ENCODE peak calls at places on chromosomes 2 and 18, in eight cellular contexts. One of them, this sample, is unnamed.

GRCh38 chr18:62339106-62339988 is 14.2 kb downstream of the TNFRSF11A start:
- DNase-seq in H1: no peak
- DNase-seq in SK-N-SH: no peak
- DNase-seq in transverse colon: peak; percentile 31
- DNase-seq in sigmoid colon: no peak
- DNase-seq in A549: peak; percentile 37
- DNase-seq in ovary: no peak
- DNase-seq in esophagus muscularis mucosa: no peak
- DNase-seq in this sample: no peak

GRCh38 chr2:163345795-163346573 is 389.8 kb downstream of the FIGN start:
- DNase-seq in transverse colon: no peak
- DNase-seq in H1: no peak
- DNase-seq in sigmoid colon: no peak
- DNase-seq in SK-N-SH: peak; percentile 49
- DNase-seq in A549: peak; percentile 76
- DNase-seq in ovary: no peak
- DNase-seq in esophagus muscularis mucosa: no peak
- DNase-seq in this sample: no peak

GRCh38 chr2:41879367-41879871 is 168.4 kb upstream of the PKDCC start:
- DNase-seq in H1: no peak
- DNase-seq in A549: no peak
- DNase-seq in SK-N-SH: peak; percentile 50
- DNase-seq in esophagus muscularis mucosa: no peak
- DNase-seq in transverse colon: no peak
- DNase-seq in ovary: no peak
- DNase-seq in sigmoid colon: no peak
- DNase-seq in this sample: no peak

GRCh38 chr2:166411473-166412230 is 35.9 kb upstream of the SCN9A start:
- DNase-seq in A549: peak; percentile 50
- DNase-seq in transverse colon: no peak
- DNase-seq in SK-N-SH: no peak
- DNase-seq in sigmoid colon: no peak
- DNase-seq in esophagus muscularis mucosa: no peak
- DNase-seq in ovary: no peak
- DNase-seq in H1: no peak
- DNase-seq in this sample: no peak

GRCh38 chr18:23225518-23225917 is 90.2 kb downstream of the CABLES1 start:
- DNase-seq in esophagus muscularis mucosa: no peak
- DNase-seq in sigmoid colon: peak; percentile 74
- DNase-seq in transverse colon: no peak
- DNase-seq in H1: no peak
- DNase-seq in SK-N-SH: no peak
- DNase-seq in A549: no peak
- DNase-seq in ovary: peak; percentile 47
- DNase-seq in this sample: no peak

GRCh38 chr2:101252408-101253012 is at the start of gene CNOT11:
- DNase-seq in A549: peak; percentile 98
- DNase-seq in transverse colon: peak; percentile 100
- DNase-seq in ovary: peak; percentile 99
- DNase-seq in esophagus muscularis mucosa: peak; percentile 99
- DNase-seq in H1: peak; percentile 95
- DNase-seq in SK-N-SH: peak; percentile 97
- DNase-seq in sigmoid colon: peak; percentile 99
- DNase-seq in this sample: peak; percentile 100

GRCh38 chr2:156826342-156826933 is 390.3 kb downstream of the GPD2 start:
- DNase-seq in SK-N-SH: no peak
- DNase-seq in H1: no peak
- DNase-seq in transverse colon: no peak
- DNase-seq in ovary: peak; percentile 62
- DNase-seq in A549: no peak
- DNase-seq in sigmoid colon: peak; percentile 72
- DNase-seq in esophagus muscularis mucosa: no peak
- DNase-seq in this sample: no peak

GRCh38 chr2:232434563-232435374 is 21.2 kb upstream of the ALPI start:
- DNase-seq in transverse colon: no peak
- DNase-seq in sigmoid colon: no peak
- DNase-seq in ovary: no peak
- DNase-seq in SK-N-SH: peak; percentile 15
- DNase-seq in H1: no peak
- DNase-seq in esophagus muscularis mucosa: no peak
- DNase-seq in A549: no peak
- DNase-seq in this sample: no peak

GRCh38 chr2:105814291-105814940 is 69.7 kb downstream of the NCK2 start:
- DNase-seq in ovary: no peak
- DNase-seq in H1: no peak
- DNase-seq in SK-N-SH: no peak
- DNase-seq in esophagus muscularis mucosa: peak; percentile 84
- DNase-seq in A549: no peak
- DNase-seq in sigmoid colon: no peak
- DNase-seq in transverse colon: no peak
- DNase-seq in this sample: no peak
- TF ChIP-seq EP300 in ovary: no peak
- TF ChIP-seq EP300 in H1: no peak
- TF ChIP-seq EP300 in SK-N-SH: no peak
- TF ChIP-seq EP300 in esophagus muscularis mucosa: no peak
- TF ChIP-seq EP300 in A549: no peak
- TF ChIP-seq EP300 in sigmoid colon: no peak
- TF ChIP-seq EP300 in transverse colon: no peak
- TF ChIP-seq EP300 in this sample: no peak

DNA sequence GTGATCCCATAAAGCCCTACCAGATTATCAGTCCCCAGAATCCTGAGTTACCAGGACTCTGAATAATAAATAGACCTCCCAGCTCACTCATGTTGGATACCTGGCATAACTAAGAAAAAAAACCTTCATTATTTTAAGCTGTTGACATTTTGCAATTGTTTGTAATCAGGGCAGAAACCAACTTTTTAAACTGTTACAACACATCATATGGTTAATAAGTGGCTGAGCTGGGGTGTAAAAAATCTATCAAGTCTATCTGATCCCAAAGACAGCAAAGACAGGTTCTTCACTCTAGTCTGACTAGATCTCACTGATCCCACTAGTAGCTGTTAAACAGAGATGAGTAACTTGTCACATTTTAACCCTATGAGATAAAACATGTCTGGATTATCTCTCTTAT is 370.3 kb downstream of the RIT2 start:
- DNase-seq in esophagus muscularis mucosa: no peak
- DNase-seq in ovary: no peak
- DNase-seq in transverse colon: no peak
- DNase-seq in H1: no peak
- DNase-seq in SK-N-SH: no peak
- DNase-seq in sigmoid colon: no peak
- DNase-seq in A549: no peak
- DNase-seq in this sample: no peak
- H3K27ac ChIP-seq in esophagus muscularis mucosa: no peak overlapping the region
- H3K27ac ChIP-seq in ovary: no peak overlapping the region
- H3K27ac ChIP-seq in transverse colon: no peak overlapping the region
- H3K27ac ChIP-seq in H1: no peak overlapping the region
- H3K27ac ChIP-seq in SK-N-SH: no peak overlapping the region
- H3K27ac ChIP-seq in sigmoid colon: no peak overlapping the region
- H3K27ac ChIP-seq in A549: no peak overlapping the region
- H3K27ac ChIP-seq in this sample: no peak overlapping the region

DNA sequence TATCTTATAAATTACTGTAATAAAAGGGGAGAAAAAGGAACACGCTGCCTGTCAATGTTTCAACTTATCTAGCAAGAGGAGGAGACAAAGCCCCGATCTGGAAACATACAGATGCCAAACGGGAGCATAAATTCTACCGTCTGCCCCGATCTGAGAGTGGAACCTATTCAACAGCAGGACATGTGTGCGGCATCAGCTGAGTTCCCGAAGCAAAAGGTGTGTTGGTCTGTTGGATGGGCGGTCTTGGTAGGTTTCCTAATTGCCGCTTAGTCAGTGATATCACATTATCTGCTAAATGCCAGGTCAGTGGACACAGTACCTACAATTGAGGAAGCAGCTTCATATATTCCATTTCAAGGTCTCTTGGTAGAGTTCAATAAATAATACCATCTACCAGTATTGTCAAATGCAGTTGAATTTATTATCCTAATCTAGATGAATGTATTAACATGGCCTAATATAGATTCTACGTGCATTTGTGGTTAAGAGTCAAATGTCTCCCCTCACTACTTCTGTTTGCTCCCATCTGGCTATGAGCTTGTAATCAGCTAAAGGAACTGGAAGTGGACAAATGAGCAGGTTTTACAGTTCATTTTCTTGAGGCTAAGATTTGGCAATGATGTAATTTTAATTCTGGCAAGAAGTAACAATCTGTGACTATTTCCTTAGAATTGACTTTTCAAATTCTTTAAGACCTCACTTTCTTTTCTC is 219.0 kb downstream of the ZNF521 start:
- DNase-seq in esophagus muscularis mucosa: no peak
- DNase-seq in ovary: no peak
- DNase-seq in sigmoid colon: no peak
- DNase-seq in A549: no peak
- DNase-seq in transverse colon: no peak
- DNase-seq in H1: no peak
- DNase-seq in SK-N-SH: no peak
- DNase-seq in this sample: no peak
- TF ChIP-seq EP300 in esophagus muscularis mucosa: no peak
- TF ChIP-seq EP300 in ovary: no peak
- TF ChIP-seq EP300 in sigmoid colon: no peak
- TF ChIP-seq EP300 in A549: no peak
- TF ChIP-seq EP300 in transverse colon: no peak
- TF ChIP-seq EP300 in H1: no peak
- TF ChIP-seq EP300 in SK-N-SH: no peak
- TF ChIP-seq EP300 in this sample: no peak

GRCh38 chr2:152407806-152408205 is 72.8 kb downstream of the FMNL2 start:
- DNase-seq in SK-N-SH: no peak
- DNase-seq in H1: no peak
- DNase-seq in sigmoid colon: no peak
- DNase-seq in ovary: no peak
- DNase-seq in A549: no peak
- DNase-seq in esophagus muscularis mucosa: peak; percentile 42
- DNase-seq in transverse colon: no peak
- DNase-seq in this sample: no peak
- H3K27ac ChIP-seq in SK-N-SH: no peak overlapping the region
- H3K27ac ChIP-seq in H1: no peak overlapping the region
- H3K27ac ChIP-seq in sigmoid colon: peak overlapping the region; percentile 58
- H3K27ac ChIP-seq in ovary: no peak overlapping the region
- H3K27ac ChIP-seq in A549: peak overlapping the region; percentile 80
- H3K27ac ChIP-seq in esophagus muscularis mucosa: peak overlapping the region; percentile 35
- H3K27ac ChIP-seq in transverse colon: peak overlapping the region; percentile 18
- H3K27ac ChIP-seq in this sample: no peak overlapping the region

GRCh38 chr2:38181802-38182517 is 106.0 kb upstream of the CYP1B1 start:
- DNase-seq in ovary: no peak
- DNase-seq in esophagus muscularis mucosa: no peak
- DNase-seq in H1: no peak
- DNase-seq in A549: no peak
- DNase-seq in sigmoid colon: no peak
- DNase-seq in transverse colon: no peak
- DNase-seq in SK-N-SH: no peak
- DNase-seq in this sample: no peak

GRCh38 chr2:38180754-38181153 is 104.8 kb upstream of the CYP1B1 start:
- DNase-seq in H1: no peak
- DNase-seq in A549: no peak
- DNase-seq in sigmoid colon: no peak
- DNase-seq in SK-N-SH: no peak
- DNase-seq in esophagus muscularis mucosa: no peak
- DNase-seq in transverse colon: no peak
- DNase-seq in ovary: no peak
- DNase-seq in this sample: no peak

GRCh38 chr2:38187416-38188127 is 111.6 kb upstream of the CYP1B1 start:
- DNase-seq in A549: no peak
- DNase-seq in H1: no peak
- DNase-seq in ovary: peak; percentile 91
- DNase-seq in sigmoid colon: peak; percentile 95
- DNase-seq in transverse colon: peak; percentile 52
- DNase-seq in SK-N-SH: no peak
- DNase-seq in esophagus muscularis mucosa: peak; percentile 93
- DNase-seq in this sample: peak; percentile 81

GRCh38 chr2:38182518-38183013 is 106.6 kb upstream of the CYP1B1 start:
- DNase-seq in sigmoid colon: no peak
- DNase-seq in transverse colon: no peak
- DNase-seq in H1: no peak
- DNase-seq in SK-N-SH: no peak
- DNase-seq in ovary: no peak
- DNase-seq in esophagus muscularis mucosa: no peak
- DNase-seq in A549: no peak
- DNase-seq in this sample: no peak

GRCh38 chr2:38184964-38185603 is 109.1 kb upstream of the CYP1B1 start:
- DNase-seq in H1: no peak
- DNase-seq in SK-N-SH: no peak
- DNase-seq in A549: no peak
- DNase-seq in esophagus muscularis mucosa: no peak
- DNase-seq in transverse colon: no peak
- DNase-seq in ovary: no peak
- DNase-seq in sigmoid colon: no peak
- DNase-seq in this sample: no peak
- TF ChIP-seq EP300 in H1: no peak
- TF ChIP-seq EP300 in SK-N-SH: no peak
- TF ChIP-seq EP300 in A549: no peak
- TF ChIP-seq EP300 in esophagus muscularis mucosa: no peak
- TF ChIP-seq EP300 in transverse colon: no peak
- TF ChIP-seq EP300 in ovary: no peak
- TF ChIP-seq EP300 in sigmoid colon: no peak
- TF ChIP-seq EP300 in this sample: no peak